ENCODE peak calls at places on chromosome 11, in five cellular contexts. K is K562, P is left colon, F is left ventricle myocardium superior, L is HCT116. J is an unnamed sample.

GRCh38 chr11:12111482-12112149 is 1.2 kb downstream of the MICAL2 start:
- ATAC-seq in K (no peak), P (peak; percentile 13), F (peak; percentile 0), L (no peak), J (no peak)

GRCh38 chr11:65425105-65425970 is 2.7 kb downstream of the NEAT1 start:
- ATAC-seq in K (no peak), P (no peak), F (no peak), L (no peak), J (peak; percentile 27)

GRCh38 chr11:116233581-116233980 is 539.2 kb downstream of the BUD13 start:
- ATAC-seq in K (no peak), P (no peak), F (peak; percentile 79), L (no peak), J (no peak)

GRCh38 chr11:59545179-59546020 is 34.1 kb downstream of the OR4D9 start:
- ATAC-seq in K (peak; percentile 80), P (no peak), F (no peak), L (peak; percentile 77), J (peak; percentile 62)

GRCh38 chr11:128548655-128549255 is 38.6 kb downstream of the ETS1 start:
- ATAC-seq in K (peak; percentile 51), P (peak; percentile 95), F (peak; percentile 81), L (no peak), J (no peak)

GRCh38 chr11:115678942-115679341 is 174.7 kb upstream of the CADM1 start:
- ATAC-seq in K (no peak), P (peak; percentile 88), F (peak; percentile 83), L (no peak), J (no peak)

GRCh38 chr11:96124155-96124554 is 200.2 kb upstream of the MTMR2 start:
- ATAC-seq in K (no peak), P (no peak), F (no peak), L (no peak), J (no peak)

GRCh38 chr11:121035169-121035755 is 11.4 kb downstream of the TBCEL start:
- ATAC-seq in K (no peak), P (no peak), F (no peak), L (no peak), J (peak; percentile 50)

GRCh38 chr11:28089378-28089777 is 18.6 kb downstream of the KIF18A start:
- ATAC-seq in K (peak; percentile 37), P (no peak), F (no peak), L (no peak), J (no peak)

GRCh38 chr11:57791321-57792059 is 29.9 kb downstream of the CTNND1 start:
- ATAC-seq in K (no peak), P (no peak), F (no peak), L (no peak), J (no peak)

GRCh38 chr11:57457643-57458023 is 2.7 kb upstream of the RTN4RL2 start:
- ATAC-seq in K (peak; percentile 5), P (no peak), F (no peak), L (peak; percentile 12), J (peak; percentile 38)

GRCh38 chr11:103849366-103849765 is 187.1 kb upstream of the DDI1 start:
- ATAC-seq in K (no peak), P (no peak), F (peak; percentile 68), L (no peak), J (no peak)

GRCh38 chr11:110463153-110463552 is 33.4 kb downstream of the FDX1 start:
- ATAC-seq in K (peak; percentile 99), P (peak; percentile 90), F (peak; percentile 65), L (peak; percentile 97), J (peak; percentile 44)

GRCh38 chr11:46711288-46711687 is 7.7 kb upstream of the F2 start:
- ATAC-seq in K (no peak), P (no peak), F (peak; percentile 48), L (no peak), J (no peak)

GRCh38 chr11:78069465-78069864 is 5.8 kb downstream of the THRSP start:
- ATAC-seq in K (no peak), P (peak; percentile 26), F (peak; percentile 64), L (no peak), J (no peak)

GRCh38 chr11:62449451-62449851 is 30.6 kb downstream of the SCGB1A1 start:
- ATAC-seq in K (no peak), P (peak; percentile 53), F (no peak), L (peak; percentile 75), J (no peak)

GRCh38 chr11:27107548-27107947 is 66.9 kb downstream of the BBOX1 start:
- ATAC-seq in K (no peak), P (no peak), F (no peak), L (no peak), J (no peak)

GRCh38 chr11:119121811-119122124 is 388 bp downstream of the HINFP start:
- ATAC-seq in K (no peak), P (peak; percentile 40), F (no peak), L (no peak), J (peak; percentile 8)

GRCh38 chr11:4008116-4008515 is 86.5 kb upstream of the RRM1 start:
- ATAC-seq in K (no peak), P (no peak), F (no peak), L (no peak), J (peak; percentile 44)

GRCh38 chr11:86147004-86147403 is 78.1 kb upstream of the PICALM start:
- ATAC-seq in K (no peak), P (no peak), F (no peak), L (no peak), J (no peak)

J was measured in activated T-helper 17 cell treated with anti-CD3 and anti-CD28 coated beads, Interleukin-2, amount 50 U/mL, for 72 hours.